ENCODE peak calls at places on chromosomes 12 and 14, in eight cellular contexts. H, I, F, K, N, L, M and T are unnamed samples.

GRCh38 chr12:88743946-88744685 is 163.8 kb upstream of the KITLG start:
- DNase-seq in H (no peak), I (no peak), F (no peak), K (no peak), N (no peak), L (no peak), M (no peak), T (no peak)

GRCh38 chr12:120774169-120774916 is 48.7 kb downstream of the ACADS start:
- DNase-seq in H (no peak), I (no peak), F (no peak), K (no peak), N (no peak), L (no peak), M (no peak), T (no peak)

GRCh38 chr12:64609543-64610091 is 678 bp upstream of the RASSF3 start:
- DNase-seq in H (no peak), I (no peak), F (no peak), K (no peak), N (no peak), L (no peak), M (no peak), T (no peak)

GRCh38 chr12:92036061-92036620 is 109.5 kb downstream of the BTG1 start:
- DNase-seq in H (no peak), I (no peak), F (no peak), K (no peak), N (no peak), L (no peak), M (no peak), T (no peak)

GRCh38 chr12:112370156-112370555 is 12.1 kb downstream of the HECTD4 start:
- DNase-seq in H (no peak), I (no peak), F (no peak), K (no peak), N (no peak), L (no peak), M (no peak), T (no peak)

GRCh38 chr12:23760495-23760894 is 189.0 kb downstream of the SOX5 start:
- DNase-seq in H (no peak), I (no peak), F (peak), K (no peak), N (no peak), L (no peak), M (no peak), T (no peak)

GRCh38 chr12:108955225-108955835 is 65.5 kb downstream of the SVOP start:
- DNase-seq in H (no peak), I (no peak), F (peak), K (no peak), N (no peak), L (peak), M (no peak), T (no peak)

GRCh38 chr12:102958073-102958829 is 777 bp downstream of the ASCL1 start:
- DNase-seq in H (no peak), I (no peak), F (peak), K (no peak), N (no peak), L (no peak), M (no peak), T (no peak)

GRCh38 chr12:5796171-5797091 is 148.6 kb downstream of the ANO2 start:
- DNase-seq in H (no peak), I (no peak), F (peak), K (peak), N (no peak), L (peak), M (peak), T (no peak)

GRCh38 chr12:6032726-6033125 is 87.7 kb upstream of the ANO2 start:
- DNase-seq in H (no peak), I (no peak), F (no peak), K (no peak), N (no peak), L (no peak), M (no peak), T (no peak)

GRCh38 chr12:47281667-47282171 is 202.0 kb upstream of the AMIGO2 start:
- DNase-seq in H (no peak), I (no peak), F (peak), K (no peak), N (no peak), L (no peak), M (no peak), T (no peak)

GRCh38 chr14:89015016-89015415 is 190.6 kb downstream of the TTC8 start:
- DNase-seq in H (no peak), I (no peak), F (no peak), K (no peak), N (no peak), L (no peak), M (no peak), T (no peak)

GRCh38 chr14:91376547-91377477 is 40.8 kb downstream of the CCDC88C start:
- DNase-seq in H (no peak), I (no peak), F (no peak), K (no peak), N (no peak), L (no peak), M (no peak), T (no peak)

GRCh38 chr12:129185855-129186254 is 332.6 kb downstream of the GLT1D1 start:
- DNase-seq in H (no peak), I (no peak), F (no peak), K (no peak), N (no peak), L (no peak), M (no peak), T (no peak)

GRCh38 chr14:72606879-72607278 is 287.0 kb downstream of the DPF3 start:
- DNase-seq in H (no peak), I (no peak), F (no peak), K (no peak), N (no peak), L (no peak), M (no peak), T (no peak)

GRCh38 chr12:89529738-89530137 is 3.9 kb upstream of the POC1B start:
- DNase-seq in H (no peak), I (no peak), F (no peak), K (no peak), N (no peak), L (no peak), M (no peak), T (peak)

GRCh38 chr14:32073537-32074189 is 3.4 kb upstream of the ARHGAP5 start:
- DNase-seq in H (peak), I (peak), F (no peak), K (no peak), N (no peak), L (no peak), M (peak), T (peak)

GRCh38 chr12:39341179-39341578 is 101.7 kb downstream of the KIF21A start:
- DNase-seq in H (no peak), I (no peak), F (no peak), K (no peak), N (no peak), L (no peak), M (no peak), T (no peak)

GRCh38 chr12:42730286-42730685 is 140.7 kb upstream of the PRICKLE1 start:
- DNase-seq in H (no peak), I (no peak), F (no peak), K (no peak), N (no peak), L (no peak), M (no peak), T (no peak)

GRCh38 chr14:100671386-100671901 is 55.2 kb upstream of the DLK1 start:
- DNase-seq in H (no peak), I (no peak), F (no peak), K (no peak), N (no peak), L (no peak), M (no peak), T (no peak)

GRCh38 chr14:56963381-56963780 is 153.1 kb upstream of the OTX2 start:
- DNase-seq in H (no peak), I (no peak), F (no peak), K (no peak), N (no peak), L (no peak), M (no peak), T (no peak)

GRCh38 chr14:105059917-105060565 is 5.2 kb downstream of the GPR132 start:
- DNase-seq in H (no peak), I (no peak), F (no peak), K (no peak), N (no peak), L (no peak), M (no peak), T (no peak)

GRCh38 chr12:53701518-53702264 is 25.6 kb downstream of the CALCOCO1 start:
- DNase-seq in H (peak), I (peak), F (peak), K (peak), N (no peak), L (peak), M (peak), T (peak)